ENCODE peak calls at places on chromosomes 5 and 9, in four cellular contexts. P is lower lobe of right lung, K is PC-9, J is foreskin fibroblast. C is an unnamed sample.

GRCh38 chr9:15308511-15308910 is 1.5 kb upstream of the TTC39B start:
- DNase-seq in P (no peak), K (no peak), J (peak), C (no peak)

GRCh38 chr5:143025376-143025775 is 255.2 kb downstream of the ARHGAP26 start:
- DNase-seq in P (no peak), K (no peak), J (peak), C (no peak)

GRCh38 chr5:149215478-149216042 is 56.1 kb upstream of the AFAP1L1 start:
- DNase-seq in P (no peak), K (no peak), J (peak), C (no peak)

GRCh38 chr5:8184455-8185063 is 315.6 kb downstream of the MTRR start:
- DNase-seq in P (no peak), K (no peak), J (no peak), C (peak)

GRCh38 chr9:107894572-107895261 is 405.1 kb upstream of the KLF4 start:
- DNase-seq in P (no peak), K (no peak), J (peak), C (no peak)

GRCh38 chr5:2891781-2892180 is 140.3 kb upstream of the IRX2 start:
- DNase-seq in P (no peak), K (no peak), J (no peak), C (no peak)

GRCh38 chr5:82351754-82352145 is 73.6 kb upstream of the RPS23 start:
- DNase-seq in P (no peak), K (peak), J (peak), C (peak)

GRCh38 chr9:38027714-38028113 is 41.3 kb downstream of the SHB start:
- DNase-seq in P (no peak), K (no peak), J (no peak), C (no peak)

GRCh38 chr5:27403248-27403882 is 365.0 kb upstream of the CDH9 start:
- DNase-seq in P (no peak), K (no peak), J (no peak), C (no peak)

DNA sequence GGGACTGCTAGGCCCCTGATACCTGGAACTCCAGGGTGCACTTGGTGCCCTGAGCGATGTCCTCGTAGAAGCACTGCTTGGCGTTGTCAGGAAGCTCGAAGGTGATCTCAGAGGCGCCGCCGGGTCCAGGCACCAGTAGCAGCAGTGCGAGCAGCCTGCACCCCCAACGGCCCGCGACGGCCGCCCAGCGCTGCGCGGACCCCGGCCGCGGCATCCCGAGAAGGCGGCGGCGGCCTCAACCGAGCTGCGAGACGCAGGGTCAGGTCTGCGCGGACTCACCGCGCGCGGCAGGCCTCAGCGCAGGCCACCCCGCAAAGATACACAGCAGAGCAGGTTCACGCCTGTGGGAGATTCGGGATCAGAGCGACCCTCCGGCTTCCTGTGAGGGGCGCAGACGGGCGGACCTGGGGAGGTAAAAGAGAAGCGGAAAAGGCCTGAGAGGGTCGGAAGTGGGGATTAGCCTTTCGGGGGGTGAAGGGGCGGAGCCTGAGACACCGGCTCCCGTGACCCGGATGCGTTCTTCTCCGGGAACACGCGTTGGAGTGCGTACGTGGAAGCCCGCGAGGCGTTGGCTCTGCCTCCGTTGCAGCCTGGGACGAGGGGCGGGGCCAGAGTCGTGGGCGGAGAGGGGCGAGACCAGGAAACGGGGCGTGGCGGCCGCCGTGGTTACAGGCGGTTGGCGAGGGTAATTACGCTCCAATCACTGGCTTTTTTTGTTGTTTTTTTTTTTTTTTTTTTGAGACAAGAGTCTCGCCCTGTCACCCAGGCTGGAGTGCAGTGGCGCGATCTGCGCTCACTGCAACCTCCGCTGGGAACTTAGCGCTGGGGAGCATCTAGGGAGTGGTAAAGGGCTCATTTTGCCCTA is at the start of gene TMED7:
- DNase-seq in P (peak), K (peak), J (peak), C (peak)
- TF ChIP-seq CTCF in P (no peak), K (no peak), J (no peak), C (no peak)

GRCh38 chr5:172293054-172293744 is 9.6 kb upstream of the UBTD2 start:
- DNase-seq in P (peak), K (peak), J (peak), C (peak)
- TF ChIP-seq CTCF in P (peak), K (peak), J (peak), C (peak)

GRCh38 chr9:87283585-87283984 is 214.1 kb upstream of the DAPK1 start:
- DNase-seq in P (no peak), K (no peak), J (no peak), C (no peak)
- TF ChIP-seq CTCF in P (no peak), K (no peak), J (no peak), C (no peak)

DNA sequence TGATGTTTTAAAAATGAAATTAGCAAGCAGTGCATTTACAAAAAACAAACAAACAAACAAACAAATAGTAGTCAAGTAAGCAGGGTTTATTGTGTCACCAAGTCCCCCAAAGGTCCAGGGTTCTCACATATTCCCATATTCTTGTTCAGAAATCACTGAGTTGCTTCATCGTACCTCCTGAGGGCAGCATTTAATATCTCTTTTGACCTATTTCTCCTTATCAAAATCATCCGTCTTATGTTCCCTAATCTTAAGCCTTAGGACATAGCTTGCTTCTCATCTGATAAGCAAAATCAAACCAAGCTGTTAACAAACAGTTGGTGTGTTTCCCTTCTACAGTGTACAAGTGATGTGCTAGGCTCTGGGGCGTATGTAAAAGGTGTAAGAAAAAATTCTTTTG is 109.5 kb upstream of the MAN2A1 start:
- DNase-seq in P (no peak), K (no peak), J (no peak), C (no peak)
- TF ChIP-seq CTCF in P (no peak), K (no peak), J (no peak), C (no peak)

DNA sequence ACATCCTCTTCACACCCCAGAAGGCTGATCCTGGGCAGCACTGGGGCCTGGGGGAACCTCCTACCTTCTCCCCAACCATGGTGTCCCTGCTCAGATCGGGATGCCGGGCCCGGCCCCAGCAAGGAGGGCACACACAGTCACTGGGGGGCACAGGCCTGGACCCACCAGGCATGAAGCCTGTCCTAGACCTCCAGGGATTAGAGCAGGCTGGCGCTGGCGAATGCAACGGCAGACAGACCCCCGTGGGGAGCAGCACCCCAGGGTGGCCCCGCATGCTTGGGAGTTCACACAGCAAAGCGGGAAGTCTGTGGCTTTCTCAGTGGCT is 40.5 kb upstream of the OLFM1 start:
- DNase-seq in P (peak), K (no peak), J (no peak), C (no peak)
- TF ChIP-seq CTCF in P (no peak), K (no peak), J (no peak), C (no peak)

GRCh38 chr5:88862547-88863175 is 20.3 kb downstream of the MEF2C start:
- DNase-seq in P (no peak), K (no peak), J (no peak), C (no peak)

GRCh38 chr5:88861213-88861612 is 21.8 kb downstream of the MEF2C start:
- DNase-seq in P (no peak), K (peak), J (no peak), C (no peak)

GRCh38 chr5:88860501-88860900 is 22.5 kb downstream of the MEF2C start:
- DNase-seq in P (no peak), K (no peak), J (peak), C (no peak)

GRCh38 chr5:88854769-88855168 is 28.2 kb downstream of the MEF2C start:
- DNase-seq in P (no peak), K (no peak), J (no peak), C (no peak)

DNA sequence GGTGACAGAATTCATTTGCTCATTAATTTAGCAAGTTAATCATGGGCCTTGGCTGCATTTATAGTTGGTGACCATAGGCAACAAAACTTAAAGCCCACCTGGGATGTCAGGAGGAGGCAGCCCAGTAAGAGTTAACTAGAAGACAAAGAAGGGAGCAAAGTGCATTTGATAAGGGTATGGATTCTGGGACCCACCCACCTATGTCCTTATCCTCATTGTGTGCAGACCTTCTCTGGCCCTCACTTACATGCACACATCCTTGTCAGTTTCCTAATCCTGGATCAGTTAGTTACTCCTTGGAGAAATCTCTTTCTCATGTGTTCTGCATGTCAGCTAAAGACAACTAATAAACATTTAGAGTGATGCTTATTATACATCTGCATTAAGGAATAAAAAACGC is 24.6 kb downstream of the MEF2C start:
- DNase-seq in P (no peak), K (no peak), J (no peak), C (no peak)
- TF ChIP-seq CTCF in P (no peak), K (no peak), J (no peak), C (no peak)

DNA sequence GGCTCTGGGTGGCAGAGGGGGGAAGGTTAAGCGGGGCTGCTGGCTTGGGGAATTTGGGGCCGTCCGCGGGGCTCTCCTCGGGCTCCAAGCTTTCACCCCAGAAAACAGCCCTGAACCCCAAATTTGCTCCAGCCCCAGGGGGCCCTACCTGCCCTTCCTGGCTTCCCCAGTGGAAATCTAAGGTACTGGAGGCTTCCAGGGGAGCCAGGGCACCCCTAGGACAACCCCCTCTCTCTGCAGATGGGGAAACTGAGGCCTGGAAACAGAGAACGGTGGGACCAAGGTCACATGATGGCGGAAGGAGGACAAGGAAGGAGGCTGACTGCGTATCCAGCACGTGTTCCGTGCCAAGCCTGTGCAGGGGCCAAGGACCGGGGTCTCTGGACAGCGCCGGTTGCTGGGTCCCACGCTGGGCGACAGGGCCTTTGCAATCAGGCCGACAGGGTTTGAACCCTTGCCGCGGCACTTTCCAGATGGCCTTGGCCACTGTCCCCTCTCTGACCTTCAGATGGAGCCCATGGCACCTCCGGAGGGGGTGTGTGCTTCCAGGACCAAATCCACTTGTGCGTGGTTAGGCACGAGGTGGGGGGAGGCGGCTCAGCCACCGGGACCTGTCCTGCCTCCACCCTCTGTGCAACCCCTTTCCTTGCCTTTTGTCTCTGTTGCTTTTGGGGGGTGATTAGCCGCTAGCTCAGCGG is 183.1 kb downstream of the C9orf50 start:
- DNase-seq in P (no peak), K (no peak), J (no peak), C (no peak)
- TF ChIP-seq CTCF in P (no peak), K (no peak), J (no peak), C (no peak)

DNA sequence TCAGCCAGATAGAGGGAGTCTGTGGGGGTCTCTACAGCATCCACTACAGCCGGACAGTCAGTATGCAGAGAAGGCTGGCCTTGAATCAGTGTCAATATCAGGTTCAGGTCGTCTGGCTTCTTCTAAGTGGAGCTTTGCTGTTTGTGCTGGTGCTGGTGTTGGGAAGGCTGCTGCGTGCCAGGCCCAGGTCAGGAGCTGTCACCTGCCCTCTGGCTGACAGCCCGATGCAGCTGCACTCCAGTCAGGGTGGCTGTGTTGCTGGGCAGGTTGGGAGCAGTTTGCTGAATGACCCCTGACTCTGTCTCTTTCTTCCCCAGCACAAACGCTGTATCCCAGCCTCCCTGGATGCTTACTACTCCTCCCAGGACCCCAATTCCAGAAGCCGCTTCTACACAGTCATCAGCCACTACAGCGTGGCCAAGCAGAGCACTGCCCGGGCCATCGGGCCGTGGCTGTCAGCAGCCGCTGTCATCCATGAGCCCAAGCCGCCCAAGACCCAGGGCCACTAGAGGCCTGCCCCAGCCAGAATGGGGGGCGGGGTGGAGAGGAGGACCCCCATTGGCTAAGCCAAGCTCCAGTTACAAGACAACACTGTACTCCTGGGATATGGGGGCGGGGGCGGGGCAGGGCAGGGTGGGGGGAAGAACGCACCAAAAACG is 61.6 kb downstream of the NSG2 start:
- DNase-seq in P (no peak), K (no peak), J (no peak), C (no peak)
- TF ChIP-seq CTCF in P (no peak), K (no peak), J (no peak), C (no peak)

C was measured in GM10248.